ENCODE peak calls at places on chromosomes 11 and 22, in ten cellular contexts. Y, C, L, E, Z, S, A, J, M and R are unnamed samples.

GRCh38 chr22:21587803-21588611 is 20.5 kb downstream of the UBE2L3 start:
- DNase-seq in Y (no peak), C (no peak), L (no peak), E (no peak), Z (no peak), S (no peak), A (no peak), J (peak; percentile 60), M (peak; percentile 77), R (no peak)

GRCh38 chr11:132278801-132279574 is 908.6 kb downstream of the NTM start:
- DNase-seq in Y (no peak), C (no peak), L (no peak), E (no peak), Z (peak; percentile 60), S (peak; percentile 69), A (no peak), J (peak; percentile 1), M (peak; percentile 58), R (no peak)

GRCh38 chr11:96424693-96425092 is 34.9 kb downstream of the JRKL start:
- DNase-seq in Y (no peak), C (no peak), L (no peak), E (no peak), Z (peak; percentile 70), S (peak; percentile 11), A (no peak), J (no peak), M (no peak), R (no peak)

GRCh38 chr22:29306175-29306829 is at the start of gene GAS2L1:
- DNase-seq in Y (peak; percentile 82), C (no peak), L (peak; percentile 15), E (peak; percentile 51), Z (peak; percentile 94), S (peak; percentile 73), A (peak; percentile 93), J (peak; percentile 45), M (peak; percentile 58), R (no peak)

GRCh38 chr11:110892741-110893285 is 180.6 kb upstream of the ARHGAP20 start:
- DNase-seq in Y (no peak), C (no peak), L (no peak), E (no peak), Z (peak; percentile 36), S (peak; percentile 17), A (no peak), J (no peak), M (no peak), R (no peak)

GRCh38 chr11:133425992-133426391 is 106.3 kb downstream of the OPCML start:
- DNase-seq in Y (no peak), C (no peak), L (no peak), E (no peak), Z (no peak), S (no peak), A (no peak), J (no peak), M (no peak), R (no peak)

GRCh38 chr11:113213549-113213948 is 100.8 kb upstream of the TTC12 start:
- DNase-seq in Y (no peak), C (no peak), L (no peak), E (no peak), Z (no peak), S (no peak), A (no peak), J (no peak), M (no peak), R (no peak)

GRCh38 chr22:50031189-50032091 is 18.9 kb upstream of the IL17REL start:
- DNase-seq in Y (no peak), C (no peak), L (no peak), E (no peak), Z (no peak), S (no peak), A (peak; percentile 53), J (no peak), M (no peak), R (no peak)

GRCh38 chr11:67438121-67438902 is 830 bp upstream of the PTPRCAP start:
- DNase-seq in Y (peak; percentile 33), C (no peak), L (peak; percentile 74), E (no peak), Z (no peak), S (no peak), A (peak; percentile 60), J (peak; percentile 85), M (no peak), R (no peak)

GRCh38 chr22:37508431-37508963 is 10.7 kb downstream of the CARD10 start:
- DNase-seq in Y (no peak), C (no peak), L (no peak), E (no peak), Z (no peak), S (no peak), A (no peak), J (no peak), M (no peak), R (no peak)

GRCh38 chr22:23098718-23099524 is 28.6 kb downstream of the GNAZ start:
- DNase-seq in Y (peak; percentile 94), C (no peak), L (no peak), E (no peak), Z (no peak), S (no peak), A (peak; percentile 70), J (no peak), M (no peak), R (no peak)

GRCh38 chr11:33507967-33508366 is 192.7 kb downstream of the C11orf91 start:
- DNase-seq in Y (no peak), C (peak; percentile 86), L (no peak), E (peak; percentile 6), Z (peak; percentile 59), S (peak; percentile 43), A (no peak), J (no peak), M (no peak), R (no peak)

GRCh38 chr22:36116127-36116526 is 44.4 kb downstream of the APOL3 start:
- DNase-seq in Y (no peak), C (no peak), L (no peak), E (no peak), Z (no peak), S (no peak), A (no peak), J (no peak), M (no peak), R (no peak)

GRCh38 chr11:97961431-97961830 is 1059.3 kb upstream of the CNTN5 start:
- DNase-seq in Y (no peak), C (no peak), L (no peak), E (no peak), Z (no peak), S (no peak), A (no peak), J (no peak), M (no peak), R (no peak)

GRCh38 chr11:36492724-36493304 is 17.3 kb downstream of the TRAF6 start:
- DNase-seq in Y (no peak), C (no peak), L (peak; percentile 15), E (peak; percentile 42), Z (peak; percentile 63), S (peak; percentile 34), A (no peak), J (peak; percentile 74), M (peak; percentile 43), R (no peak)

GRCh38 chr22:29302681-29303465 is 3.6 kb upstream of the GAS2L1 start:
- DNase-seq in Y (peak; percentile 33), C (no peak), L (no peak), E (no peak), Z (no peak), S (no peak), A (peak; percentile 69), J (no peak), M (no peak), R (no peak)

DNA sequence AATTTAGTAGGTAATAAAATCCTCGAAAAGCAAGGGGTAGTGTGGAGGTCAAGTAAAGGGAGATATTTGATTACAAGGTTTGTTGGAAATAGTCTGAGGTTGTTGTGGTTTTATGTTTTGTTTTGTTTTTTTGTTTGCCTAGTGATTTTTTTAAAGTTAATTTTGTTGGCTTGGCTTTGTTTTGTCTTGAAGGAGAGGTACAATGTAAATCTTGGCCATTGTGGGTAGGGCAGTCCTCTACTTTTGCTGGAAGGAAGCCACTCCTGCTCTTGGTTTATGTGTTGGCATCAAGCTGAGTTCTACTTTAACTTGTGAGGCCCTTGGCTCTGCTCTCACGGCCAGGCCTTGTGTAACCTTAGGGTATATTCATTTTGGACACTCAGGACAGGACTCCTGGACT is 3.2 kb downstream of the AMOTL1 start:
- DNase-seq in Y (no peak), C (no peak), L (no peak), E (no peak), Z (peak; percentile 42), S (no peak), A (no peak), J (no peak), M (no peak), R (no peak)
- H3K4me3 ChIP-seq in Y (no peak overlapping the region), C (peak overlapping the region; percentile 84), L (no peak overlapping the region), E (no peak overlapping the region), Z (no peak overlapping the region), S (no peak overlapping the region), A (peak overlapping the region; percentile 99), J (no peak overlapping the region), M (no peak overlapping the region), R (no peak overlapping the region)

DNA sequence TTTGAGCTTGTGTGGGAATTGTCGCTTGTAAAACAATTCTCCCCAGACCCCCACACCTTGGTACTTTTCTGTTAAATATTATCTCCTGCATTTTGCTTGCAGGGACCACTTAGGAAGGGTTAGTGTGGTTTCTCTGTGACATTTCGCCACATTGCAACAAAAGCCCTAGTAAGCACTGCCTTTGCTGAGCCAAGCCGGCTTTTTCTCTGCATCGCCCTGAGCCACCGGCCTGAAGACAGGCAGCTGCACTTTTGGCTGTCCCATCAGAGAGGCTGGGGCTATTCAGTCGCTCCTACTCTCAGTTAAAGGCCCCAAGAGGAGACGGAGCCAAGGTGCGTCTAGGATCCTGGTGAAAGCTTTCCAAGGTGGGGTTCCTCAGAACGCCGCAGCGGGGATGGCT is 5.7 kb downstream of the MPPED1 start:
- DNase-seq in Y (no peak), C (no peak), L (no peak), E (no peak), Z (no peak), S (no peak), A (no peak), J (no peak), M (no peak), R (no peak)
- H3K27me3 ChIP-seq in Y (no peaks in the 10 kb centered on the region), C (peaks cover 17% of the 10 kb centered on the region), L (peaks cover 8% of the 10 kb centered on the region), E (peaks cover 41% of the 10 kb centered on the region), Z (peaks cover 59% of the 10 kb centered on the region), S (peaks cover 20% of the 10 kb centered on the region), A (peaks cover 16% of the 10 kb centered on the region), J (peaks cover 2% of the 10 kb centered on the region), M (peaks cover 100% of the 10 kb centered on the region), R (no peaks in the 10 kb centered on the region)

GRCh38 chr11:6568191-6568918 is 35.1 kb downstream of the RRP8 start:
- DNase-seq in Y (peak; percentile 58), C (peak; percentile 62), L (no peak), E (no peak), Z (peak; percentile 47), S (peak; percentile 45), A (peak; percentile 66), J (no peak), M (peak; percentile 26), R (no peak)
- H3K27ac ChIP-seq in Y (no peak overlapping the region), C (no peak overlapping the region), L (peak overlapping the region; percentile 9), E (no peak overlapping the region), Z (no peak overlapping the region), S (no peak overlapping the region), A (peak overlapping the region; percentile 79), J (no peak overlapping the region), M (no peak overlapping the region), R (no peak overlapping the region)

DNA sequence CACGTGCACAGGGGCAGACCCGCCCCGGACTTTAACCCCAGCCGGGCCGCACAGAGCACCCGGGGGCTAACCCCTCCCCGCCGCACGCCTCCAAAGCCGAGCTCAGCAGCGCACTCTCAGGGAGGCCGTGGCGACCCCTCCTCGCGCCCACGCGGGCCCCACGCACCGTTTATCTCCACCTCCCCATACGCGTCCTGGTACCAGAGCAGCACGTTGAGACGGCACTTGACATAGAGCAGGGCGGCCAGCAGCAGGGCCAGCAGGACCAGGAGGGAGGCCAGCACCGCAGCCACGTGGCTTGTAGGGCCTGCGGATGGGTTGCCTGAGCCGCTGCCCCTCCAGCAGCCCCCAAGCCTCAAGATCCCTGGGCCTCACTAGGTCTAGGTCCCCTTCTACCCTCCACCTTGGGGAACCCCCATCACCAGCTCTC is 7.1 kb downstream of the SIGIRR start:
- DNase-seq in Y (peak; percentile 43), C (no peak), L (no peak), E (no peak), Z (no peak), S (no peak), A (no peak), J (no peak), M (no peak), R (no peak)
- H3K4me3 ChIP-seq in Y (no peak overlapping the region), C (peak overlapping the region; percentile 86), L (no peak overlapping the region), E (no peak overlapping the region), Z (no peak overlapping the region), S (no peak overlapping the region), A (peak overlapping the region; percentile 74), J (no peak overlapping the region), M (no peak overlapping the region), R (no peak overlapping the region)